ENCODE peak calls at places on chromosome 19, in nine cellular contexts. I, T, F, A, L, Z, P, E and R are unnamed samples.

GRCh38 chr19:5803752-5804515 is 933 bp upstream of the NRTN start:
- DNase-seq in I (peak), T (peak), F (no peak), A (peak), L (peak), Z (peak), P (peak), E (peak), R (peak)

GRCh38 chr19:48090281-48090802 is 20.3 kb downstream of the PLA2G4C start:
- DNase-seq in I (no peak), T (no peak), F (peak), A (no peak), L (no peak), Z (no peak), P (no peak), E (no peak), R (no peak)

GRCh38 chr19:48757741-48758144 is 2.4 kb downstream of the FGF21 start:
- DNase-seq in I (no peak), T (no peak), F (no peak), A (no peak), L (no peak), Z (no peak), P (no peak), E (no peak), R (no peak)

GRCh38 chr19:29819986-29820385 is 8.2 kb downstream of the CCNE1 start:
- DNase-seq in I (no peak), T (no peak), F (no peak), A (no peak), L (no peak), Z (no peak), P (no peak), E (no peak), R (no peak)

GRCh38 chr19:15124572-15125231 is 17.5 kb downstream of the SYDE1 start:
- DNase-seq in I (no peak), T (peak), F (no peak), A (no peak), L (no peak), Z (no peak), P (no peak), E (peak), R (peak)

GRCh38 chr19:54145541-54146158 is 8.1 kb downstream of the CNOT3 start:
- DNase-seq in I (no peak), T (no peak), F (no peak), A (no peak), L (no peak), Z (no peak), P (no peak), E (no peak), R (no peak)

GRCh38 chr19:18020212-18021067 is 12.5 kb downstream of the ARRDC2 start:
- DNase-seq in I (no peak), T (peak), F (peak), A (peak), L (no peak), Z (peak), P (no peak), E (no peak), R (peak)

GRCh38 chr19:19544257-19545127 is 6.4 kb downstream of the CILP2 start:
- DNase-seq in I (no peak), T (no peak), F (no peak), A (no peak), L (no peak), Z (no peak), P (no peak), E (no peak), R (no peak)

GRCh38 chr19:14333101-14333871 is 48.0 kb upstream of the ADGRE5 start:
- DNase-seq in I (no peak), T (peak), F (no peak), A (peak), L (no peak), Z (no peak), P (no peak), E (no peak), R (no peak)